ENCODE peak calls at places on chromosomes 2 and 18, in ten cellular contexts. One of them, this sample, is unnamed.

GRCh38 chr18:14944838-14945237 is 196.9 kb downstream of the ANKRD30B start:
- DNase-seq in upper lobe of right lung: no peak
- DNase-seq in left ventricle myocardium inferior: no peak
- DNase-seq in A549: no peak
- DNase-seq in hepatocyte: no peak
- DNase-seq in cardiac muscle cell: no peak
- DNase-seq in neural progenitor cell: no peak
- DNase-seq in H9: no peak
- DNase-seq in endothelial cell of umbilical vein: no peak
- DNase-seq in OCI-LY7: no peak
- DNase-seq in this sample: no peak

GRCh38 chr2:160835166-160835565 is 325.1 kb upstream of the TANK start:
- DNase-seq in upper lobe of right lung: no peak
- DNase-seq in left ventricle myocardium inferior: no peak
- DNase-seq in A549: no peak
- DNase-seq in hepatocyte: no peak
- DNase-seq in cardiac muscle cell: no peak
- DNase-seq in neural progenitor cell: no peak
- DNase-seq in H9: no peak
- DNase-seq in endothelial cell of umbilical vein: no peak
- DNase-seq in OCI-LY7: no peak
- DNase-seq in this sample: no peak

GRCh38 chr2:109058215-109058614 is 69.2 kb upstream of the EDAR start:
- DNase-seq in upper lobe of right lung: no peak
- DNase-seq in left ventricle myocardium inferior: no peak
- DNase-seq in A549: no peak
- DNase-seq in hepatocyte: no peak
- DNase-seq in cardiac muscle cell: peak; percentile 58
- DNase-seq in neural progenitor cell: peak; percentile 67
- DNase-seq in H9: no peak
- DNase-seq in endothelial cell of umbilical vein: no peak
- DNase-seq in OCI-LY7: no peak
- DNase-seq in this sample: no peak

GRCh38 chr18:10751711-10752110 is 225.9 kb downstream of the NAPG start:
- DNase-seq in upper lobe of right lung: no peak
- DNase-seq in left ventricle myocardium inferior: no peak
- DNase-seq in A549: no peak
- DNase-seq in hepatocyte: no peak
- DNase-seq in cardiac muscle cell: peak; percentile 47
- DNase-seq in neural progenitor cell: peak; percentile 36
- DNase-seq in H9: no peak
- DNase-seq in endothelial cell of umbilical vein: no peak
- DNase-seq in OCI-LY7: no peak
- DNase-seq in this sample: no peak

GRCh38 chr2:102599486-102599885 is 19.9 kb upstream of the SLC9A2 start:
- DNase-seq in upper lobe of right lung: no peak
- DNase-seq in left ventricle myocardium inferior: no peak
- DNase-seq in A549: no peak
- DNase-seq in hepatocyte: no peak
- DNase-seq in cardiac muscle cell: no peak
- DNase-seq in neural progenitor cell: no peak
- DNase-seq in H9: peak; percentile 34
- DNase-seq in endothelial cell of umbilical vein: no peak
- DNase-seq in OCI-LY7: no peak
- DNase-seq in this sample: no peak

GRCh38 chr2:33126973-33127372 is 180.2 kb downstream of the LTBP1 start:
- DNase-seq in upper lobe of right lung: no peak
- DNase-seq in left ventricle myocardium inferior: no peak
- DNase-seq in A549: no peak
- DNase-seq in hepatocyte: no peak
- DNase-seq in cardiac muscle cell: no peak
- DNase-seq in neural progenitor cell: no peak
- DNase-seq in H9: no peak
- DNase-seq in endothelial cell of umbilical vein: no peak
- DNase-seq in OCI-LY7: no peak
- DNase-seq in this sample: no peak

GRCh38 chr2:227871375-227871788 is at the start of gene DAW1:
- DNase-seq in upper lobe of right lung: peak; percentile 84
- DNase-seq in left ventricle myocardium inferior: peak; percentile 31
- DNase-seq in A549: no peak
- DNase-seq in hepatocyte: no peak
- DNase-seq in cardiac muscle cell: peak; percentile 85
- DNase-seq in neural progenitor cell: no peak
- DNase-seq in H9: peak; percentile 68
- DNase-seq in endothelial cell of umbilical vein: peak; percentile 78
- DNase-seq in OCI-LY7: no peak
- DNase-seq in this sample: no peak

GRCh38 chr18:23718243-23718720 is 29.0 kb downstream of the LAMA3 start:
- DNase-seq in upper lobe of right lung: no peak
- DNase-seq in left ventricle myocardium inferior: no peak
- DNase-seq in A549: no peak
- DNase-seq in hepatocyte: no peak
- DNase-seq in cardiac muscle cell: no peak
- DNase-seq in neural progenitor cell: no peak
- DNase-seq in H9: no peak
- DNase-seq in endothelial cell of umbilical vein: peak; percentile 31
- DNase-seq in OCI-LY7: no peak
- DNase-seq in this sample: no peak

GRCh38 chr2:218829868-218830451 is 1.6 kb downstream of the PRKAG3 start:
- DNase-seq in upper lobe of right lung: no peak
- DNase-seq in left ventricle myocardium inferior: peak; percentile 78
- DNase-seq in A549: no peak
- DNase-seq in hepatocyte: no peak
- DNase-seq in cardiac muscle cell: no peak
- DNase-seq in neural progenitor cell: no peak
- DNase-seq in H9: no peak
- DNase-seq in endothelial cell of umbilical vein: no peak
- DNase-seq in OCI-LY7: no peak
- DNase-seq in this sample: no peak

GRCh38 chr2:167342769-167343168 is 454.5 kb downstream of the XIRP2 start:
- DNase-seq in upper lobe of right lung: no peak
- DNase-seq in left ventricle myocardium inferior: no peak
- DNase-seq in A549: peak; percentile 14
- DNase-seq in hepatocyte: no peak
- DNase-seq in cardiac muscle cell: peak; percentile 40
- DNase-seq in neural progenitor cell: peak; percentile 44
- DNase-seq in H9: no peak
- DNase-seq in endothelial cell of umbilical vein: peak; percentile 13
- DNase-seq in OCI-LY7: no peak
- DNase-seq in this sample: no peak

GRCh38 chr18:48590678-48591077 is 51.8 kb downstream of the CTIF start:
- DNase-seq in upper lobe of right lung: no peak
- DNase-seq in left ventricle myocardium inferior: no peak
- DNase-seq in A549: peak; percentile 43
- DNase-seq in hepatocyte: no peak
- DNase-seq in cardiac muscle cell: no peak
- DNase-seq in neural progenitor cell: no peak
- DNase-seq in H9: no peak
- DNase-seq in endothelial cell of umbilical vein: no peak
- DNase-seq in OCI-LY7: no peak
- DNase-seq in this sample: no peak

GRCh38 chr18:49847524-49847923 is 34.2 kb upstream of the ACAA2 start:
- DNase-seq in upper lobe of right lung: no peak
- DNase-seq in left ventricle myocardium inferior: no peak
- DNase-seq in A549: no peak
- DNase-seq in hepatocyte: no peak
- DNase-seq in cardiac muscle cell: no peak
- DNase-seq in neural progenitor cell: no peak
- DNase-seq in H9: no peak
- DNase-seq in endothelial cell of umbilical vein: no peak
- DNase-seq in OCI-LY7: no peak
- DNase-seq in this sample: no peak

GRCh38 chr2:219158586-219158985 is 2.0 kb downstream of the NHEJ1 start:
- DNase-seq in upper lobe of right lung: no peak
- DNase-seq in left ventricle myocardium inferior: no peak
- DNase-seq in A549: no peak
- DNase-seq in hepatocyte: no peak
- DNase-seq in cardiac muscle cell: no peak
- DNase-seq in neural progenitor cell: no peak
- DNase-seq in H9: no peak
- DNase-seq in endothelial cell of umbilical vein: no peak
- DNase-seq in OCI-LY7: no peak
- DNase-seq in this sample: no peak

GRCh38 chr2:235981629-235982028 is 186.6 kb downstream of the GBX2 start:
- DNase-seq in upper lobe of right lung: no peak
- DNase-seq in left ventricle myocardium inferior: no peak
- DNase-seq in A549: no peak
- DNase-seq in hepatocyte: no peak
- DNase-seq in cardiac muscle cell: peak; percentile 18
- DNase-seq in neural progenitor cell: peak; percentile 67
- DNase-seq in H9: peak; percentile 71
- DNase-seq in endothelial cell of umbilical vein: peak; percentile 34
- DNase-seq in OCI-LY7: no peak
- DNase-seq in this sample: no peak

GRCh38 chr2:165699931-165700330 is 94.1 kb downstream of the GALNT3 start:
- DNase-seq in upper lobe of right lung: no peak
- DNase-seq in left ventricle myocardium inferior: no peak
- DNase-seq in A549: no peak
- DNase-seq in hepatocyte: no peak
- DNase-seq in cardiac muscle cell: no peak
- DNase-seq in neural progenitor cell: no peak
- DNase-seq in H9: no peak
- DNase-seq in endothelial cell of umbilical vein: no peak
- DNase-seq in OCI-LY7: peak; percentile 82
- DNase-seq in this sample: no peak

DNA sequence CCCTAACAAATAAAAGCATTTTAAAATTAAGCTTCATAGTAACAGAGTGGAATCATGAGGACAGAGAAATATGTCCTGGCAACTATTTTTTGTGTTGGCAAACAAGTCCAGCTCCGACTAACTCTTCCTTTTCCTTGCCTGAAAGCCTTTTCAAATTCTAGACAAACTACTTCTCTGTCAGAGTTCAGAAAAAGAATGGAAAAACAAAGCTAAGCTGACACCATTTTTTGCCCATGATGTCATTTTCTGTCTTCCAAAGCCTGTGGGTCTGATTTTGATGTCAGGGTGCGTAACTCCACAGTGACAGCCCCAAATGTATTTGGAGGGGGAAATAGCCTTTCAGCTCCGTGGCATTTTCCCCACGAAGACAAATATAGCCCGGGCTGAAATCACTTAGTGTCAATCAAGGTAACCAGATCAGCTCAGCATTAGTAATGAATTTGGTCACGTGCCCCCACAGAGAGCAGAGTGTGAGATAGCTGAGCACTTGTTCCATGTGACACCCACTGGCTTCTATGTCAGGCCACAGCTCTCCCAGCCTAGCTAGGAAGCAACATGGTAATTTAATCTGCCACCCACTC is 233.0 kb upstream of the SIX2 start:
- DNase-seq in upper lobe of right lung: no peak
- DNase-seq in left ventricle myocardium inferior: peak; percentile 22
- DNase-seq in A549: no peak
- DNase-seq in hepatocyte: peak; percentile 30
- DNase-seq in cardiac muscle cell: peak; percentile 79
- DNase-seq in neural progenitor cell: no peak
- DNase-seq in H9: no peak
- DNase-seq in endothelial cell of umbilical vein: peak; percentile 57
- DNase-seq in OCI-LY7: no peak
- DNase-seq in this sample: no peak
- H3K27ac ChIP-seq in upper lobe of right lung: no peak overlapping the region
- H3K27ac ChIP-seq in left ventricle myocardium inferior: peak overlapping the region; percentile 73
- H3K27ac ChIP-seq in A549: no peak overlapping the region
- H3K27ac ChIP-seq in hepatocyte: no peak overlapping the region
- H3K27ac ChIP-seq in cardiac muscle cell: peak overlapping the region; percentile 83
- H3K27ac ChIP-seq in neural progenitor cell: no peak overlapping the region
- H3K27ac ChIP-seq in H9: no peak overlapping the region
- H3K27ac ChIP-seq in endothelial cell of umbilical vein: no peak overlapping the region
- H3K27ac ChIP-seq in OCI-LY7: no peak overlapping the region
- H3K27ac ChIP-seq in this sample: no peak overlapping the region

DNA sequence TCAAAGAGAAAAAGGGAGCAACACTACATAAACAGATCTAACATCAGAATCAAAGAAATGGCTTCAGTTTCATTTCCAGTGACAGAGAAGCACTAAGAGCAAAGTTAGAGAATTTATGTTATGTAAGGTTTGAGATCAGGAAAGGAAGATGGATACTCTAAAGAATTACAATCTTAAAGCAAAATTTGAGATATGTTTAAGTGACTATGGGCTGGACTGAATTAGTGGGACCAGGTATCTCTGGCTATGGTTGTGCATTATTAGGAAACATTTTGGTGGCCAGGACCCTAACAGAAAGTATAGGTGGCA is 208.2 kb downstream of the CCDC178 start:
- DNase-seq in upper lobe of right lung: no peak
- DNase-seq in left ventricle myocardium inferior: no peak
- DNase-seq in A549: no peak
- DNase-seq in hepatocyte: no peak
- DNase-seq in cardiac muscle cell: no peak
- DNase-seq in neural progenitor cell: no peak
- DNase-seq in H9: no peak
- DNase-seq in endothelial cell of umbilical vein: no peak
- DNase-seq in OCI-LY7: no peak
- DNase-seq in this sample: no peak
- TF ChIP-seq CTCF in upper lobe of right lung: no peak
- TF ChIP-seq CTCF in left ventricle myocardium inferior: peak; percentile 4
- TF ChIP-seq CTCF in A549: no peak
- TF ChIP-seq CTCF in hepatocyte: no peak
- TF ChIP-seq CTCF in cardiac muscle cell: no peak
- TF ChIP-seq CTCF in neural progenitor cell: no peak
- TF ChIP-seq CTCF in H9: no peak
- TF ChIP-seq CTCF in endothelial cell of umbilical vein: no peak
- TF ChIP-seq CTCF in OCI-LY7: peak; percentile 19
- TF ChIP-seq CTCF in this sample: peak; percentile 50

DNA sequence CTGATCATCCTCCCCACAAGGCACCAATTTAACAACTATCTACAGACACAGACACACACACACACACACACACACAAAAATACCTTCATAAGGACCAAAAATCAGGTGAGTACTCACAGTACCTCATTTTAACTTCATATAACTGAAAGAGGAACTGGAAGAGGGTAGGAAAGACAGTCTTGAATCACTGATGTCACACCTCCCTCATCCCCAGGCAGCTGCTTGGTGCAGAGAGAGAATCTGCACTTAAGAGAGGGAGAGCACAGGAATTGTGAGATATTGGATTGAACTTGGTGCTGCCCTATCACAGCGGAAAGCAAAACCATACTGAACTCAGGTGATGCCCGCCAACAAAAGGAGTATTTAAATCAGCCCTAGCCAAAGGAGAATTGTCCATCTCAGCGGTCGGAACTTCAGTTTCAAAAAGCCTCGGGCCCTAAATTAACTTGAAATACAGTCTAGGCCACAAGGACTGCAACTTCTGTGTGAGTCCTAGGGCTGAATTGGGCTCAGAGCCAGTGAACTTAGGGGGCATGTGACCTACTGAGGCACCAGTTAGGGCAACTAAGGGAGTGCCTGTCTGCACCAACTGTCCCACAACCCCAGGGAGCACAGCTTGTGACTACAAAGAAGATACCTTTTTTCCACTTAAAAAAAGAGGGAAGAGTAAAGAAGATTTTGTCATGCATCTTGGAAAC is 211.1 kb downstream of the LRATD1 start:
- DNase-seq in upper lobe of right lung: no peak
- DNase-seq in left ventricle myocardium inferior: no peak
- DNase-seq in A549: no peak
- DNase-seq in hepatocyte: no peak
- DNase-seq in cardiac muscle cell: no peak
- DNase-seq in neural progenitor cell: no peak
- DNase-seq in H9: no peak
- DNase-seq in endothelial cell of umbilical vein: no peak
- DNase-seq in OCI-LY7: no peak
- DNase-seq in this sample: no peak
- H3K27ac ChIP-seq in upper lobe of right lung: no peak overlapping the region
- H3K27ac ChIP-seq in left ventricle myocardium inferior: no peak overlapping the region
- H3K27ac ChIP-seq in A549: no peak overlapping the region
- H3K27ac ChIP-seq in hepatocyte: no peak overlapping the region
- H3K27ac ChIP-seq in cardiac muscle cell: no peak overlapping the region
- H3K27ac ChIP-seq in neural progenitor cell: no peak overlapping the region
- H3K27ac ChIP-seq in H9: no peak overlapping the region
- H3K27ac ChIP-seq in endothelial cell of umbilical vein: no peak overlapping the region
- H3K27ac ChIP-seq in OCI-LY7: no peak overlapping the region
- H3K27ac ChIP-seq in this sample: no peak overlapping the region

GRCh38 chr2:217335341-217335966 is 475.6 kb upstream of the TNP1 start:
- DNase-seq in upper lobe of right lung: no peak
- DNase-seq in left ventricle myocardium inferior: no peak
- DNase-seq in A549: peak; percentile 10
- DNase-seq in hepatocyte: peak; percentile 54
- DNase-seq in cardiac muscle cell: no peak
- DNase-seq in neural progenitor cell: no peak
- DNase-seq in H9: no peak
- DNase-seq in endothelial cell of umbilical vein: no peak
- DNase-seq in OCI-LY7: no peak
- DNase-seq in this sample: no peak
- TF ChIP-seq CTCF in upper lobe of right lung: no peak
- TF ChIP-seq CTCF in left ventricle myocardium inferior: no peak
- TF ChIP-seq CTCF in A549: no peak
- TF ChIP-seq CTCF in hepatocyte: no peak
- TF ChIP-seq CTCF in cardiac muscle cell: no peak
- TF ChIP-seq CTCF in neural progenitor cell: no peak
- TF ChIP-seq CTCF in H9: no peak
- TF ChIP-seq CTCF in endothelial cell of umbilical vein: no peak
- TF ChIP-seq CTCF in OCI-LY7: no peak
- TF ChIP-seq CTCF in this sample: no peak